ENCODE peak calls at places on chromosomes 11 and 22, in ten cellular contexts. One of them, this sample, is unnamed.

GRCh38 chr22:29799217-29799680 is 32.1 kb downstream of the UQCR10 start:
- DNase-seq in left ventricle myocardium inferior: peak
- DNase-seq in CD4-positive, CD25-positive, alpha-beta regulatory T cell: no peak
- DNase-seq in fibroblast of lung: peak
- DNase-seq in effector memory CD4-positive, alpha-beta T cell: no peak
- DNase-seq in kidney: peak
- DNase-seq in substantia nigra: peak
- DNase-seq in aorta: peak
- DNase-seq in left lung: peak
- DNase-seq in GM23248: peak
- DNase-seq in this sample: peak

GRCh38 chr11:44320289-44320973 is 10.5 kb upstream of the ALX4 start:
- DNase-seq in left ventricle myocardium inferior: no peak
- DNase-seq in CD4-positive, CD25-positive, alpha-beta regulatory T cell: no peak
- DNase-seq in fibroblast of lung: no peak
- DNase-seq in effector memory CD4-positive, alpha-beta T cell: no peak
- DNase-seq in kidney: peak
- DNase-seq in substantia nigra: no peak
- DNase-seq in aorta: no peak
- DNase-seq in left lung: no peak
- DNase-seq in GM23248: no peak
- DNase-seq in this sample: no peak

GRCh38 chr11:117232911-117233409 is 489 bp downstream of the RNF214 start:
- DNase-seq in left ventricle myocardium inferior: no peak
- DNase-seq in CD4-positive, CD25-positive, alpha-beta regulatory T cell: peak
- DNase-seq in fibroblast of lung: no peak
- DNase-seq in effector memory CD4-positive, alpha-beta T cell: no peak
- DNase-seq in kidney: peak
- DNase-seq in substantia nigra: no peak
- DNase-seq in aorta: no peak
- DNase-seq in left lung: peak
- DNase-seq in GM23248: peak
- DNase-seq in this sample: no peak

GRCh38 chr22:24265734-24266133 is 4.9 kb upstream of the SPECC1L start:
- DNase-seq in left ventricle myocardium inferior: no peak
- DNase-seq in CD4-positive, CD25-positive, alpha-beta regulatory T cell: no peak
- DNase-seq in fibroblast of lung: no peak
- DNase-seq in effector memory CD4-positive, alpha-beta T cell: no peak
- DNase-seq in kidney: no peak
- DNase-seq in substantia nigra: no peak
- DNase-seq in aorta: no peak
- DNase-seq in left lung: no peak
- DNase-seq in GM23248: no peak
- DNase-seq in this sample: no peak

GRCh38 chr11:109859325-109859724 is 233.9 kb upstream of the ZC3H12C start:
- DNase-seq in left ventricle myocardium inferior: no peak
- DNase-seq in CD4-positive, CD25-positive, alpha-beta regulatory T cell: no peak
- DNase-seq in fibroblast of lung: peak
- DNase-seq in effector memory CD4-positive, alpha-beta T cell: no peak
- DNase-seq in kidney: no peak
- DNase-seq in substantia nigra: no peak
- DNase-seq in aorta: no peak
- DNase-seq in left lung: no peak
- DNase-seq in GM23248: peak
- DNase-seq in this sample: no peak

GRCh38 chr11:115678942-115679341 is 174.7 kb upstream of the CADM1 start:
- DNase-seq in left ventricle myocardium inferior: no peak
- DNase-seq in CD4-positive, CD25-positive, alpha-beta regulatory T cell: no peak
- DNase-seq in fibroblast of lung: no peak
- DNase-seq in effector memory CD4-positive, alpha-beta T cell: no peak
- DNase-seq in kidney: no peak
- DNase-seq in substantia nigra: no peak
- DNase-seq in aorta: no peak
- DNase-seq in left lung: no peak
- DNase-seq in GM23248: no peak
- DNase-seq in this sample: no peak

GRCh38 chr11:28835790-28836189 is 727.6 kb downstream of the METTL15 start:
- DNase-seq in left ventricle myocardium inferior: no peak
- DNase-seq in CD4-positive, CD25-positive, alpha-beta regulatory T cell: no peak
- DNase-seq in fibroblast of lung: peak
- DNase-seq in effector memory CD4-positive, alpha-beta T cell: no peak
- DNase-seq in kidney: no peak
- DNase-seq in substantia nigra: no peak
- DNase-seq in aorta: no peak
- DNase-seq in left lung: no peak
- DNase-seq in GM23248: peak
- DNase-seq in this sample: no peak

GRCh38 chr11:96384156-96384555 is 5.6 kb downstream of the CCDC82 start:
- DNase-seq in left ventricle myocardium inferior: no peak
- DNase-seq in CD4-positive, CD25-positive, alpha-beta regulatory T cell: no peak
- DNase-seq in fibroblast of lung: no peak
- DNase-seq in effector memory CD4-positive, alpha-beta T cell: no peak
- DNase-seq in kidney: no peak
- DNase-seq in substantia nigra: no peak
- DNase-seq in aorta: no peak
- DNase-seq in left lung: no peak
- DNase-seq in GM23248: no peak
- DNase-seq in this sample: no peak

GRCh38 chr22:40739723-40740122 is 60.4 kb downstream of the MCHR1 start:
- DNase-seq in left ventricle myocardium inferior: no peak
- DNase-seq in CD4-positive, CD25-positive, alpha-beta regulatory T cell: no peak
- DNase-seq in fibroblast of lung: no peak
- DNase-seq in effector memory CD4-positive, alpha-beta T cell: no peak
- DNase-seq in kidney: no peak
- DNase-seq in substantia nigra: no peak
- DNase-seq in aorta: no peak
- DNase-seq in left lung: no peak
- DNase-seq in GM23248: no peak
- DNase-seq in this sample: no peak

GRCh38 chr11:57476883-57477506 is 16.7 kb downstream of the RTN4RL2 start:
- DNase-seq in left ventricle myocardium inferior: no peak
- DNase-seq in CD4-positive, CD25-positive, alpha-beta regulatory T cell: no peak
- DNase-seq in fibroblast of lung: peak
- DNase-seq in effector memory CD4-positive, alpha-beta T cell: no peak
- DNase-seq in kidney: peak
- DNase-seq in substantia nigra: peak
- DNase-seq in aorta: no peak
- DNase-seq in left lung: peak
- DNase-seq in GM23248: peak
- DNase-seq in this sample: no peak

GRCh38 chr11:85752201-85752889 is 58.6 kb downstream of the SYTL2 start:
- DNase-seq in left ventricle myocardium inferior: no peak
- DNase-seq in CD4-positive, CD25-positive, alpha-beta regulatory T cell: no peak
- DNase-seq in fibroblast of lung: no peak
- DNase-seq in effector memory CD4-positive, alpha-beta T cell: no peak
- DNase-seq in kidney: no peak
- DNase-seq in substantia nigra: no peak
- DNase-seq in aorta: no peak
- DNase-seq in left lung: no peak
- DNase-seq in GM23248: no peak
- DNase-seq in this sample: no peak

GRCh38 chr11:61718613-61719302 is 33.7 kb upstream of the MYRF start:
- DNase-seq in left ventricle myocardium inferior: peak
- DNase-seq in CD4-positive, CD25-positive, alpha-beta regulatory T cell: no peak
- DNase-seq in fibroblast of lung: peak
- DNase-seq in effector memory CD4-positive, alpha-beta T cell: no peak
- DNase-seq in kidney: no peak
- DNase-seq in substantia nigra: no peak
- DNase-seq in aorta: peak
- DNase-seq in left lung: no peak
- DNase-seq in GM23248: peak
- DNase-seq in this sample: no peak

GRCh38 chr11:61717286-61718033 is 35.0 kb upstream of the MYRF start:
- DNase-seq in left ventricle myocardium inferior: no peak
- DNase-seq in CD4-positive, CD25-positive, alpha-beta regulatory T cell: no peak
- DNase-seq in fibroblast of lung: no peak
- DNase-seq in effector memory CD4-positive, alpha-beta T cell: no peak
- DNase-seq in kidney: no peak
- DNase-seq in substantia nigra: no peak
- DNase-seq in aorta: no peak
- DNase-seq in left lung: peak
- DNase-seq in GM23248: no peak
- DNase-seq in this sample: no peak

GRCh38 chr11:61716478-61717285 is 35.8 kb upstream of the MYRF start:
- DNase-seq in left ventricle myocardium inferior: no peak
- DNase-seq in CD4-positive, CD25-positive, alpha-beta regulatory T cell: no peak
- DNase-seq in fibroblast of lung: no peak
- DNase-seq in effector memory CD4-positive, alpha-beta T cell: no peak
- DNase-seq in kidney: no peak
- DNase-seq in substantia nigra: no peak
- DNase-seq in aorta: no peak
- DNase-seq in left lung: no peak
- DNase-seq in GM23248: peak
- DNase-seq in this sample: no peak

GRCh38 chr11:61719968-61720367 is 32.5 kb upstream of the MYRF start:
- DNase-seq in left ventricle myocardium inferior: no peak
- DNase-seq in CD4-positive, CD25-positive, alpha-beta regulatory T cell: no peak
- DNase-seq in fibroblast of lung: no peak
- DNase-seq in effector memory CD4-positive, alpha-beta T cell: no peak
- DNase-seq in kidney: no peak
- DNase-seq in substantia nigra: no peak
- DNase-seq in aorta: no peak
- DNase-seq in left lung: peak
- DNase-seq in GM23248: no peak
- DNase-seq in this sample: no peak

GRCh38 chr11:61718046-61718531 is 34.3 kb upstream of the MYRF start:
- DNase-seq in left ventricle myocardium inferior: no peak
- DNase-seq in CD4-positive, CD25-positive, alpha-beta regulatory T cell: no peak
- DNase-seq in fibroblast of lung: no peak
- DNase-seq in effector memory CD4-positive, alpha-beta T cell: no peak
- DNase-seq in kidney: no peak
- DNase-seq in substantia nigra: no peak
- DNase-seq in aorta: no peak
- DNase-seq in left lung: no peak
- DNase-seq in GM23248: peak
- DNase-seq in this sample: no peak
- H3K27ac ChIP-seq in left ventricle myocardium inferior: peak
- H3K27ac ChIP-seq in CD4-positive, CD25-positive, alpha-beta regulatory T cell: no peak
- H3K27ac ChIP-seq in fibroblast of lung: peak
- H3K27ac ChIP-seq in effector memory CD4-positive, alpha-beta T cell: no peak
- H3K27ac ChIP-seq in kidney: no peak
- H3K27ac ChIP-seq in substantia nigra: no peak
- H3K27ac ChIP-seq in aorta: no peak
- H3K27ac ChIP-seq in left lung: no peak
- H3K27ac ChIP-seq in GM23248: no peak
- H3K27ac ChIP-seq in this sample: no peak

DNA sequence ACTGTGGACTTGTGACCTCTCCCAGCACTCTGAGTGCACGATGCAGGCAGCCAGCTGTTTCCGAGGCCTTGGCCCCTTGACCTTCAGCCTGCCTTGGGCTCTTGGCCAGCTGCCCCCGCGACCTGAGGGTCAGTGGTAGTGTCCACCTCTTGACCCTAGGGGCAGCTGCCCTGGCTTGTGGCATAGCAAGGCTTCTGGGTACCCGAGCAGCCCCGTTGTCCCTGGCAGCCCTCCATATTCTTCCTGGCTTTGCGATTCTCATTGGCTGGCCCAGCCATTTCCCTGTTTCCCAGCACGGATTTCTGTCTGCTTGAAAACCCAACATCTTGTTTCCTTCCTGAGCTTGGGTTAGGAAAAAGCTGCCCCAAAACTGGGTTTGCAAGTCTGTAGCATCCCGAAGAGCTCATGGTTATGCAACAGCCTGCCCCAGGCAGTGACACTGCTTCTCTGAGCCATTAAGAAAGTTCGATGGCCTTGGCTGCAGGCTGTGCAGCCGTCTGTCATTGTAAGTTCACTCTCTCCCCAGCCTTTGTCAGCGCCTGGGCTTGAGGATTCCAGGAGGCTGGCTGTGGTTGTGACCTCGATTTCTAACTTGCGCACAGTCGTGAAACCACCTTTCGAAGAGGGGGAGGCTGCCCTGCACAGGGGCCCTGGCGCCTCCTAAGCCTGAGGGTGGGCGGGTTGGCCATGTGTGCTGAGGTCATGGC is 48.8 kb downstream of the FBLN1 start:
- DNase-seq in left ventricle myocardium inferior: no peak
- DNase-seq in CD4-positive, CD25-positive, alpha-beta regulatory T cell: no peak
- DNase-seq in fibroblast of lung: peak
- DNase-seq in effector memory CD4-positive, alpha-beta T cell: no peak
- DNase-seq in kidney: peak
- DNase-seq in substantia nigra: peak
- DNase-seq in aorta: no peak
- DNase-seq in left lung: no peak
- DNase-seq in GM23248: peak
- DNase-seq in this sample: no peak
- H3K27ac ChIP-seq in left ventricle myocardium inferior: peak
- H3K27ac ChIP-seq in CD4-positive, CD25-positive, alpha-beta regulatory T cell: no peak
- H3K27ac ChIP-seq in fibroblast of lung: no peak
- H3K27ac ChIP-seq in effector memory CD4-positive, alpha-beta T cell: no peak
- H3K27ac ChIP-seq in kidney: peak
- H3K27ac ChIP-seq in substantia nigra: no peak
- H3K27ac ChIP-seq in aorta: peak
- H3K27ac ChIP-seq in left lung: peak
- H3K27ac ChIP-seq in GM23248: no peak
- H3K27ac ChIP-seq in this sample: no peak

GRCh38 chr11:64793271-64794160 is 9.5 kb downstream of the MAP4K2 start:
- DNase-seq in left ventricle myocardium inferior: no peak
- DNase-seq in CD4-positive, CD25-positive, alpha-beta regulatory T cell: peak
- DNase-seq in fibroblast of lung: no peak
- DNase-seq in effector memory CD4-positive, alpha-beta T cell: no peak
- DNase-seq in kidney: peak
- DNase-seq in substantia nigra: no peak
- DNase-seq in aorta: peak
- DNase-seq in left lung: no peak
- DNase-seq in GM23248: no peak
- DNase-seq in this sample: no peak
- H3K27ac ChIP-seq in left ventricle myocardium inferior: peak
- H3K27ac ChIP-seq in CD4-positive, CD25-positive, alpha-beta regulatory T cell: no peak
- H3K27ac ChIP-seq in fibroblast of lung: no peak
- H3K27ac ChIP-seq in effector memory CD4-positive, alpha-beta T cell: peak
- H3K27ac ChIP-seq in kidney: no peak
- H3K27ac ChIP-seq in substantia nigra: no peak
- H3K27ac ChIP-seq in aorta: no peak
- H3K27ac ChIP-seq in left lung: no peak
- H3K27ac ChIP-seq in GM23248: no peak
- H3K27ac ChIP-seq in this sample: no peak

DNA sequence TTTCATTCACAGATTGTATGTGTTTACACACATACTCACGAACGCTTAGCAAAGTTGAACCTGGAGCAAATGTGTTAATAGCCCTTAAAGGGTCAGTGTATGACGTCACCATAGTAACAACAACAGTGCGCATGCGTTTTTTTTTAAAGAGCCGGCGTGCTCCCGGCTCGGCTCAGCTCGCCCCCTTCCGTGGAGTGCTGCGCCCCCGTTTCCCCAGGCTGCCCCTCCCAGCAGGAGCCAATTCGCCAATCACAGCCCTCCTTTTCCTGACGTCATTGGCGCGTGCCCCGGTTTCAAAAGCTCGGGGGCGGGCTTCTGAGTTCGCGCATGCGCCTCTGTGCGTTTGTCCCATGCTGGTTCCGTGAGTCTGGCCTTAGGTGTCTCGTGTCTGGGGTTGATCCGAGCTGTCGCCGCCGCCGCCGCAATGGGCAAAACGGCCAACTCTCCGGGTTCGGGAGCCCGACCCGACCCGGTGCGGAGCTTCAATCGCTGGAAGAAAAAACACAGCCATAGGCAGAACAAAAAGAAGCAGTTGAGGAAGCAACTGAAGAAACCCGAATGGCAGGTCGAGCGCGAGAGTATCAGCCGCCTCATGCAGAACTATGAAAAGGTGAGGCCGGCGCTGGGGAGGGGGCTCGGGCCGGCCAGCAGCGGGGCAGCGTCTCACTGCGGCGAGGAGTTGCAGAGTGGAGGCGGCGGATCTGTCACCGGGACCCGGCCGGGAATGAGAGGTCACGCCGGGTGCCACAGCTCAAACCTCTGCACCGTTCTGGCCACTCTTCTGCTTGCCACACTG is at the start of gene DDX10:
- DNase-seq in left ventricle myocardium inferior: peak
- DNase-seq in CD4-positive, CD25-positive, alpha-beta regulatory T cell: peak
- DNase-seq in fibroblast of lung: peak
- DNase-seq in effector memory CD4-positive, alpha-beta T cell: peak
- DNase-seq in kidney: peak
- DNase-seq in substantia nigra: peak
- DNase-seq in aorta: peak
- DNase-seq in left lung: peak
- DNase-seq in GM23248: peak
- DNase-seq in this sample: peak
- H3K27ac ChIP-seq in left ventricle myocardium inferior: peak
- H3K27ac ChIP-seq in CD4-positive, CD25-positive, alpha-beta regulatory T cell: peak
- H3K27ac ChIP-seq in fibroblast of lung: peak
- H3K27ac ChIP-seq in effector memory CD4-positive, alpha-beta T cell: peak
- H3K27ac ChIP-seq in kidney: peak
- H3K27ac ChIP-seq in substantia nigra: peak
- H3K27ac ChIP-seq in aorta: no peak
- H3K27ac ChIP-seq in left lung: peak
- H3K27ac ChIP-seq in GM23248: peak
- H3K27ac ChIP-seq in this sample: no peak

This sample was measured in epithelial cell of prostate.